ENCODE peak calls at places on chromosomes 6 and 20, in six cellular contexts. B, N, X, R, Y and Z are unnamed samples. For H3K4me1, the result is how much of the 10 kb centered on the place peaks cover.

GRCh38 chr6:113539202-113539601 is 317.9 kb upstream of the MARCKS start:
- DNase-seq in B (no peak), N (no peak), X (no peak), R (no peak), Y (no peak), Z (no peak)

GRCh38 chr6:133892444-133893323 is 3.8 kb downstream of the TCF21 start:
- DNase-seq in B (no peak), N (no peak), X (no peak), R (no peak), Y (no peak), Z (no peak)

GRCh38 chr20:39651645-39652340 is 689.6 kb downstream of the DHX35 start:
- DNase-seq in B (no peak), N (no peak), X (no peak), R (no peak), Y (no peak), Z (no peak)

GRCh38 chr6:154591220-154591619 is 80.7 kb upstream of the CNKSR3 start:
- DNase-seq in B (no peak), N (no peak), X (no peak), R (no peak), Y (no peak), Z (no peak)

GRCh38 chr6:9417400-9417799 is 982.1 kb upstream of the SLC35B3 start:
- DNase-seq in B (no peak), N (no peak), X (no peak), R (no peak), Y (no peak), Z (no peak)

GRCh38 chr6:21479140-21479539 is 114.4 kb upstream of the SOX4 start:
- DNase-seq in B (peak), N (no peak), X (peak), R (no peak), Y (peak), Z (no peak)

GRCh38 chr20:48826883-48827771 is 672 bp downstream of the PREX1 start:
- DNase-seq in B (no peak), N (peak), X (peak), R (no peak), Y (no peak), Z (peak)

GRCh38 chr6:88748141-88748540 is 215.3 kb downstream of the RNGTT start:
- DNase-seq in B (no peak), N (no peak), X (no peak), R (no peak), Y (no peak), Z (no peak)

GRCh38 chr6:82251942-82252341 is 4.4 kb upstream of the IBTK start:
- DNase-seq in B (no peak), N (no peak), X (peak), R (no peak), Y (no peak), Z (peak)

GRCh38 chr6:166955865-166956443 is 396 bp downstream of the RNASET2 start:
- DNase-seq in B (no peak), N (no peak), X (peak), R (no peak), Y (no peak), Z (no peak)

GRCh38 chr6:53375851-53376250 is 27.1 kb upstream of the ELOVL5 start:
- DNase-seq in B (no peak), N (no peak), X (no peak), R (no peak), Y (no peak), Z (no peak)

GRCh38 chr20:38870733-38871559 is 55.3 kb upstream of the FAM83D start:
- DNase-seq in B (no peak), N (no peak), X (peak), R (no peak), Y (no peak), Z (no peak)

GRCh38 chr6:36685926-36686667 is 7.6 kb downstream of the CDKN1A start:
- DNase-seq in B (no peak), N (peak), X (no peak), R (no peak), Y (no peak), Z (no peak)

GRCh38 chr6:157481865-157482249 is 100.9 kb downstream of the ZDHHC14 start:
- DNase-seq in B (no peak), N (no peak), X (no peak), R (no peak), Y (no peak), Z (no peak)

GRCh38 chr6:113433506-113433991 is 423.6 kb upstream of the MARCKS start:
- DNase-seq in B (peak), N (peak), X (peak), R (no peak), Y (peak), Z (peak)

GRCh38 chr6:80341330-80341729 is 234.9 kb downstream of the BCKDHB start:
- DNase-seq in B (no peak), N (no peak), X (no peak), R (no peak), Y (no peak), Z (no peak)

GRCh38 chr6:56541736-56542366 is 100.8 kb downstream of the DST start:
- DNase-seq in B (no peak), N (no peak), X (no peak), R (no peak), Y (no peak), Z (no peak)

GRCh38 chr6:122578961-122579360 is 31.2 kb upstream of the PKIB start:
- DNase-seq in B (no peak), N (no peak), X (no peak), R (no peak), Y (no peak), Z (no peak)

GRCh38 chr6:111291860-111292259 is 191.2 kb downstream of the REV3L start:
- DNase-seq in B (no peak), N (no peak), X (no peak), R (no peak), Y (no peak), Z (no peak)

GRCh38 chr6:157253699-157254098 is 69.6 kb downstream of the TMEM242 start:
- DNase-seq in B (no peak), N (no peak), X (no peak), R (no peak), Y (no peak), Z (no peak)

GRCh38 chr6:14026831-14027539 is 90.6 kb upstream of the CD83 start:
- DNase-seq in B (no peak), N (no peak), X (no peak), R (no peak), Y (no peak), Z (no peak)

GRCh38 chr6:37668251-37668650 is 29.4 kb downstream of the MDGA1 start:
- DNase-seq in B (no peak), N (no peak), X (peak), R (no peak), Y (no peak), Z (no peak)

GRCh38 chr6:109381747-109382575 is at the start of gene CD164:
- DNase-seq in B (peak), N (peak), X (peak), R (peak), Y (peak), Z (peak)

GRCh38 chr6:109381007-109381746 is 1.1 kb downstream of the CD164 start:
- DNase-seq in B (no peak), N (no peak), X (peak), R (no peak), Y (no peak), Z (no peak)

GRCh38 chr6:109383438-109383940 is 1.2 kb upstream of the CD164 start:
- DNase-seq in B (no peak), N (no peak), X (no peak), R (no peak), Y (no peak), Z (no peak)

GRCh38 chr6:109382576-109383437 is 540 bp upstream of the CD164 start:
- DNase-seq in B (peak), N (peak), X (peak), R (peak), Y (peak), Z (peak)

DNA sequence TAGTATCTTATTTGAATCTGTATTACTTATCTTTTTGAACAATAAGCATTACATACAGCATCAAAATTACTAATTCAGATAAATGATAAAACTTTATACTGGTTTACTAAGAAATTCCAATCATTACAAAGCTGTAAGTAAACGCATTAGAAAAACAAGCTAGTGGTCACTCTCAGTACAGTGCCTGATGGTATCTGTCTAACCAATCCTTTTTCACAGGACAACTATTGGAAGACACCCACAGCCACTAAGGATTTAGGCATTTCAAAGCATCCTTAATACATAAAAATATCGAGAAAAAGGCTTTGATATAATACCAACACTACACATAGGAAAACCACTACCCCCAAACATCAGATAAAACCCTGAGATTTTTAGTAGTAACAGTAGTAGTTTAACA is 2.6 kb downstream of the CD164 start:
- DNase-seq in B (no peak), N (no peak), X (peak), R (no peak), Y (no peak), Z (no peak)
- H3K4me1 ChIP-seq in B (under half), N (half or more), X (under half), R (under half), Y (under half), Z (under half)

GRCh38 chr6:19723533-19723932 is 113.6 kb upstream of the ID4 start:
- DNase-seq in B (no peak), N (no peak), X (peak), R (no peak), Y (no peak), Z (no peak)
- TF ChIP-seq CTCF in B (no peak), N (no peak), X (no peak), R (no peak), Y (no peak), Z (no peak)

DNA sequence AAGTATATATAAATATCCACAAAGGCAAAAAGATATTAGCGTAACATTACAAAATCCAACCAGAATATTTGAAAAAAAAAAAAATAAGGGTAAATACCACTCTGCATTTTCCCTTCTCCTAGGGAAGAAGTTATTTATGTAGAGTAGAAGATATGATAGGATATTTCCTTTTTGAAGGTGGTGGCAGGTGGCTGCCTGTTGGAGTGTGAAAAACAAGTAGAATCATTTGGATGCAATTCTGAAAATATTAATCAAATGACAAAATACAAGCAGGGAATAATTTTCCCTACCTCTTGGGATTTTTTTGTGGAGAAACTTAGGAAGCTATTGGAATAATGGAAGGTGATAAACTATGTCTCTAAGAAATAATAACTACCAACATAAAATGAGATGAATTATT is 62.5 kb upstream of the OGFRL1 start:
- DNase-seq in B (no peak), N (no peak), X (no peak), R (no peak), Y (no peak), Z (no peak)
- H3K4me1 ChIP-seq in B (under half), N (under half), X (under half), R (under half), Y (under half), Z (under half)

GRCh38 chr20:46377532-46377931 is 28.9 kb downstream of the ELMO2 start:
- DNase-seq in B (no peak), N (no peak), X (no peak), R (no peak), Y (no peak), Z (no peak)
- TF ChIP-seq CTCF in B (no peak), N (no peak), X (no peak), R (no peak), Y (no peak), Z (no peak)

GRCh38 chr6:29602564-29603361 is 17.8 kb downstream of the OR2H2 start:
- DNase-seq in B (no peak), N (no peak), X (peak), R (no peak), Y (no peak), Z (peak)
- H3K4me1 ChIP-seq in B (under half), N (under half), X (under half), R (under half), Y (under half), Z (under half)

GRCh38 chr6:16331328-16332174 is 93.2 kb downstream of the GMPR start:
- DNase-seq in B (peak), N (peak), X (peak), R (no peak), Y (peak), Z (peak)
- TF ChIP-seq CTCF in B (peak), N (peak), X (peak), R (peak), Y (peak), Z (peak)

GRCh38 chr6:163531122-163531521 is 116.6 kb downstream of the QKI start:
- DNase-seq in B (no peak), N (no peak), X (no peak), R (no peak), Y (no peak), Z (no peak)

GRCh38 chr6:163530406-163530805 is 115.9 kb downstream of the QKI start:
- DNase-seq in B (no peak), N (no peak), X (no peak), R (no peak), Y (no peak), Z (no peak)

GRCh38 chr6:163532526-163533078 is 118.1 kb downstream of the QKI start:
- DNase-seq in B (no peak), N (no peak), X (no peak), R (no peak), Y (no peak), Z (no peak)

GRCh38 chr6:163526356-163526755 is 111.8 kb downstream of the QKI start:
- DNase-seq in B (no peak), N (no peak), X (no peak), R (no peak), Y (no peak), Z (no peak)

GRCh38 chr6:163529605-163530004 is 115.1 kb downstream of the QKI start:
- DNase-seq in B (no peak), N (no peak), X (peak), R (no peak), Y (no peak), Z (no peak)
- H3K4me1 ChIP-seq in B (under half), N (half or more), X (under half), R (half or more), Y (half or more), Z (under half)

GRCh38 chr6:33049323-33049722 is 24.1 kb downstream of the HLA-DPA1 start:
- DNase-seq in B (no peak), N (no peak), X (no peak), R (no peak), Y (no peak), Z (no peak)
- TF ChIP-seq CTCF in B (no peak), N (peak), X (peak), R (no peak), Y (no peak), Z (no peak)

GRCh38 chr6:91193446-91193845 is 606.6 kb upstream of the MAP3K7 start:
- DNase-seq in B (no peak), N (no peak), X (no peak), R (no peak), Y (no peak), Z (no peak)
- H3K4me1 ChIP-seq in B (under half), N (under half), X (under half), R (under half), Y (under half), Z (under half)

GRCh38 chr20:9068896-9069663 is at the start of gene PLCB4:
- DNase-seq in B (peak), N (peak), X (peak), R (no peak), Y (peak), Z (peak)

GRCh38 chr20:9072741-9073310 is 3.9 kb downstream of the PLCB4 start:
- DNase-seq in B (no peak), N (no peak), X (no peak), R (no peak), Y (no peak), Z (no peak)

GRCh38 chr20:9070304-9070703 is 1.4 kb downstream of the PLCB4 start:
- DNase-seq in B (no peak), N (no peak), X (no peak), R (no peak), Y (no peak), Z (no peak)

GRCh38 chr20:9075264-9076095 is 6.6 kb downstream of the PLCB4 start:
- DNase-seq in B (no peak), N (no peak), X (no peak), R (no peak), Y (no peak), Z (no peak)

DNA sequence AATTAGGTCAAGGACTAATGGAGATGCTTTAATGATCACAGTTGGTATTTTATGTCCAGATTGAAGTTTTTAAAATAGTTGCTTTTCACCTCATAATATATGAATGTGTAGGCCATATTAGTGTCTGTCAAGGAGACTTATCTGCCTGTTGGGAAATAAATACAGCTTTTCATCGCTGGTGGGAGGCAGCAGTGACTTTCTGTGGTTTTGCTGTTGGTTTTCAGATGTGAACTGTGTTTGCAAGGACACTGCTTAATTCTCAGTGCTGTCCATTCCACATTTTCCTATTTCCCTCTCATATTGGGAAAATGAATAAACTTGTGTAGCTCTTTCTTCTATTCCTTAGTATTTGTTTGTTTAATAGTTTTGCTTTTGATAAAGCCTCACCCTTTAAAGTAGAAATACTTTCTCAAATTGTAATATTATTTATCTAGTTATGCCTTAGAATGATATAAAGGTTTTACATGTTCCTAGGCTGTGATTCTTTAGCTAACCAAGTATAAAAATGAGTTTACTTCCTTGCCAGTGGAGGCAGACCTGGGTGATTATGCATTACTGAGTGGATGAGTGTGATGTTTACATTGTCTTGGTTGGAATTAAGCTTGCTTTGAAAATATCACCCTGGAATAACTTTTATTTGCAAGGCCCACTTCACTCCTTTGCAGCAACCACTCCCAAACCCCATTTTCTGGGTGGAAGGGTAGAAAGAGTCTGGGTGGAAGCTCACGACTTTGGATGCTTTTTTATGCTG is 3.3 kb downstream of the PLCB4 start:
- DNase-seq in B (no peak), N (no peak), X (peak), R (no peak), Y (no peak), Z (no peak)
- TF ChIP-seq CTCF in B (no peak), N (no peak), X (no peak), R (no peak), Y (no peak), Z (no peak)